ENCODE peak calls at places on chromosome 15, in five cellular contexts. I is HuH-7.5, F is left lobe of liver, G is lung microvascular endothelial cell, H is pancreas. M is an unnamed sample.

GRCh38 chr15:101115318-101115886 is 136.4 kb downstream of the CHSY1 start:
- DNase-seq in F (no peak), I (no peak), G (no peak), H (no peak), M (no peak)

GRCh38 chr15:85329561-85330421 is 50.6 kb upstream of the AKAP13 start:
- DNase-seq in F (no peak), I (no peak), G (peak), H (no peak), M (no peak)

GRCh38 chr15:67033012-67033411 is 32.4 kb upstream of the SMAD3 start:
- DNase-seq in H (no peak), F (no peak), I (no peak), G (peak), M (no peak)

GRCh38 chr15:101204744-101205535 is 46.9 kb downstream of the CHSY1 start:
- DNase-seq in G (peak), H (no peak), I (no peak), F (no peak), M (no peak)

GRCh38 chr15:66459818-66460615 is 37.5 kb downstream of the SNAPC5 start:
- DNase-seq in H (no peak), G (no peak), I (no peak), F (no peak), M (no peak)

GRCh38 chr15:84604804-84605203 is 4.0 kb downstream of the ZSCAN2 start:
- DNase-seq in H (no peak), F (no peak), G (no peak), I (no peak), M (no peak)

GRCh38 chr15:68298882-68299381 is 21.4 kb downstream of the FEM1B start:
- DNase-seq in I (no peak), H (no peak), F (peak), G (peak), M (no peak)

GRCh38 chr15:77642019-77642418 is 9.3 kb upstream of the LINGO1 start:
- DNase-seq in G (no peak), I (no peak), F (no peak), H (no peak), M (no peak)

GRCh38 chr15:78840661-78841060 is 29.4 kb upstream of the ADAMTS7 start:
- DNase-seq in I (no peak), G (peak), H (no peak), F (no peak), M (no peak)

GRCh38 chr15:31446546-31446945 is 119.9 kb downstream of the KLF13 start:
- DNase-seq in I (no peak), G (no peak), F (no peak), H (no peak), M (no peak)

GRCh38 chr15:55496716-55497115 is 11.3 kb downstream of the DNAAF4 start:
- DNase-seq in H (no peak), I (no peak), F (no peak), G (peak), M (no peak)

GRCh38 chr15:89112341-89112971 is 24.2 kb downstream of the ABHD2 start:
- DNase-seq in H (peak), I (no peak), F (peak), G (peak), M (no peak)

M was measured in osteocyte.